ENCODE peak calls at places on chromosomes 11 and 22, in eight cellular contexts. X is breast epithelium, B is lung, G is fibroblast of lung, V is spleen, U is heart right ventricle, D is transverse colon, Z is psoas muscle. J is an unnamed sample.

GRCh38 chr11:10669258-10670033 is 24.1 kb downstream of the IRAG1 start:
- DNase-seq in B (no peak), V (no peak), U (no peak), G (peak; percentile 62), Z (no peak), D (no peak), X (no peak), J (no peak)

GRCh38 chr22:47598864-47599263 is 836.4 kb downstream of the TBC1D22A start:
- DNase-seq in B (no peak), Z (no peak), G (no peak), U (no peak), X (no peak), D (no peak), V (no peak), J (no peak)

GRCh38 chr22:19545935-19546207 is 21.7 kb upstream of the CLDN5 start:
- DNase-seq in D (no peak), G (no peak), B (no peak), U (no peak), V (no peak), Z (no peak), X (no peak), J (no peak)

GRCh38 chr22:48592931-48593330 is 1234.7 kb downstream of the BRD1 start:
- DNase-seq in V (no peak), U (no peak), X (no peak), B (no peak), G (no peak), Z (peak; percentile 26), D (no peak), J (no peak)

GRCh38 chr11:58731819-58732218 is at the start of gene GLYAT:
- DNase-seq in U (no peak), D (no peak), B (no peak), G (no peak), V (no peak), X (no peak), Z (no peak), J (no peak)

GRCh38 chr11:113234888-113235287 is 79.5 kb upstream of the TTC12 start:
- DNase-seq in U (no peak), G (no peak), B (no peak), Z (no peak), D (no peak), V (no peak), X (no peak), J (no peak)

GRCh38 chr22:27386186-27386585 is 415.4 kb downstream of the MN1 start:
- DNase-seq in G (no peak), X (no peak), V (no peak), Z (no peak), B (no peak), U (no peak), D (no peak), J (no peak)

GRCh38 chr11:117199061-117199915 is at the start of gene TAGLN:
- DNase-seq in X (peak; percentile 96), Z (peak; percentile 85), V (no peak), B (peak; percentile 64), U (peak; percentile 78), G (peak; percentile 97), D (peak; percentile 76), J (no peak)

GRCh38 chr11:10042699-10043098 is 251.3 kb downstream of the SBF2 start:
- DNase-seq in B (no peak), D (no peak), U (no peak), Z (no peak), G (peak; percentile 25), V (no peak), X (no peak), J (no peak)

GRCh38 chr11:64501500-64502427 is 89.3 kb upstream of the SLC22A12 start:
- DNase-seq in D (peak; percentile 79), Z (no peak), X (no peak), U (no peak), V (no peak), B (no peak), G (no peak), J (no peak)

GRCh38 chr11:134932761-134933160 is 520.7 kb upstream of the B3GAT1 start:
- DNase-seq in V (no peak), X (no peak), Z (no peak), U (peak; percentile 29), D (no peak), G (no peak), B (no peak), J (no peak)

GRCh38 chr11:92154611-92155010 is 70.0 kb upstream of the FAT3 start:
- DNase-seq in D (no peak), V (no peak), Z (no peak), U (no peak), X (no peak), G (no peak), B (no peak), J (no peak)

GRCh38 chr22:30397656-30398635 is 1.1 kb downstream of the SEC14L2 start:
- DNase-seq in G (no peak), X (no peak), Z (no peak), V (no peak), B (no peak), U (no peak), D (no peak), J (no peak)

GRCh38 chr11:31810779-31811647 is at the start of gene PAX6:
- DNase-seq in U (no peak), D (peak; percentile 22), Z (peak; percentile 50), X (no peak), V (peak; percentile 80), B (peak; percentile 43), G (peak; percentile 100), J (no peak)

GRCh38 chr22:29151316-29151715 is 54.4 kb upstream of the EMID1 start:
- DNase-seq in X (no peak), U (no peak), Z (peak; percentile 22), V (no peak), B (no peak), G (no peak), D (no peak), J (no peak)

GRCh38 chr11:17641792-17642350 is 77.5 kb upstream of the MYOD1 start:
- DNase-seq in U (no peak), V (no peak), X (no peak), Z (no peak), G (no peak), D (no peak), B (no peak), J (no peak)

GRCh38 chr11:35367491-35367890 is 51.9 kb downstream of the SLC1A2 start:
- DNase-seq in B (no peak), X (no peak), Z (no peak), D (no peak), G (peak; percentile 82), U (no peak), V (no peak), J (no peak)

DNA sequence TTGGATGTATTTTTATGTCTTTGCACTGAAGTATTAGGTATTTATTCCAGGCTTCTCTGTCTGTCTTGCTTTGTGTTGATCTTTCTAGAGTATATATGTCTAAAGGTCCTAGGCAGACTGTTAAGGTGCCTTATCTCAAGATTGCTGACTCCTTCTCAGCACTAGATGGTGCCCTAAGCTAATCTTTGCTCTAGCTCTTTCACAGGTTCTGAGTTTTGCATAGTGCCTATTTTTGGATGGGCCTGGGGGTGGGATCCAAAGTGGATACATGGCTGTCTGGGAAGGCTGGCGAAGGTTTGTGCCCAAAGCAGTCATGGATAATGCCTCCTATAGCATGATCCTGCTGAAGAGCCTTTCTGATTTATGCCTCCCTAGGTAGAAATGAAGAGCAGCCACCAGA is 154.9 kb downstream of the TRPC6 start:
- DNase-seq in X (no peak), B (no peak), V (no peak), Z (no peak), G (peak; percentile 14), D (no peak), U (no peak), J (no peak)
- TF ChIP-seq CTCF in X (no peak), B (no peak), V (no peak), Z (no peak), G (peak; percentile 57), D (peak; percentile 36), U (no peak), J (peak; percentile 20)

DNA sequence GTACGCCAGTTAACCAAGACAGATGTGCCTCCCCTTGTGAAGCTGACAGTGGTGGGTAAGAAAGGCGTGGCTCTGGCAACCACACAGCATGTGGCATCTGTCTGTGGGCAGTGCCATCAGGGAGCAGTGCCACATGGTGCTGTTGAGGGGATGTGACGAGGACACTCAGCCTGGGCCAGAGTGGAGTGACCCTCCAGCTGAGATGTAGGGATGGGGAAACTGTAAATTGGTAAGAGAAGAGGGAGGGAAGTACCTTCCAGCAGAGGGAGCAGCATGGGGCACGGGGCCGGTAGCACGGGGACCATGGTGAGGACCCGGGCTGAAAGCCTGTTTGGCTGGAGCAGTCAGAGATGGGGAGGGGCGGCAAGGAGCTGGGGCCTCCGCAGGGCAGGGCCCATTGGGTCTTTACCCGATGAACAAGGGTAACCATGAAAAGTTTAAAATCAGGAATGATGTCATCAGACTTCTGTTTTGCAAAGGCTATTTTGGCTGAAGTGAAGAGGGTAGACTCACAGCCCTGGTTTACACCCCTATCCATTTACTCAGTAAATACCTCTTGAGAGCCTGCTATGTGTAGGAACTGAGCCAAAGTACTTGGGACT is 10.4 kb downstream of the TMPRSS6 start:
- DNase-seq in U (no peak), B (no peak), G (peak; percentile 2), V (no peak), Z (no peak), D (no peak), X (no peak), J (no peak)
- H3K4me3 ChIP-seq in U (no peak overlapping the region), B (no peak overlapping the region), G (no peak overlapping the region), V (no peak overlapping the region), Z (no peak overlapping the region), D (no peak overlapping the region), X (no peak overlapping the region), J (no peak overlapping the region)

DNA sequence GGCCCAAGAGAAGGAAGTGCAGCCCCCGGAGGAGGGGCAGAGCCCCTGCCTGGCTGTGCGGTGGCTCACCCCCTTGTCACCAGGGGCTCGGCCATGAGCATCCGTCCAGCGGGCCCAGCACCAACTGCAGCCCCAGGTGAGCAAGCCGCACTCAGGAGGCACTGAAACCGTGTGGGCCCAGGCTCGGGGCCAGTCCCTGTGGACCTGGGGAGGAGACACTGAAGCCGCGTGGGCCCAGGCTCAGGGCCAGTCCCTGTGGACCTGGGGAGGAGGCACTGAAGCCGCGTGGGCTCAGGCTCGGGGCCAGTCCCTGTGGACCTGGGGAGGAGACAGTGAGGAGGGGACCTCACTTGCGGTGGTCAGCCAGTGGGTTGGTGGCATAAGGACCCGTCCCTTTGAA is 13.9 kb downstream of the LSP1 start:
- DNase-seq in X (no peak), V (peak; percentile 70), U (peak; percentile 9), B (no peak), D (no peak), Z (peak; percentile 52), G (no peak), J (no peak)
- H3K4me1 ChIP-seq in X (peaks cover 17% of the 10 kb centered on the region), V (peaks cover 85% of the 10 kb centered on the region), U (peaks cover 15% of the 10 kb centered on the region), B (peaks cover 16% of the 10 kb centered on the region), D (peaks cover 25% of the 10 kb centered on the region), Z (peaks cover 22% of the 10 kb centered on the region), G (peaks cover 9% of the 10 kb centered on the region), J (peaks cover 42% of the 10 kb centered on the region)

DNA sequence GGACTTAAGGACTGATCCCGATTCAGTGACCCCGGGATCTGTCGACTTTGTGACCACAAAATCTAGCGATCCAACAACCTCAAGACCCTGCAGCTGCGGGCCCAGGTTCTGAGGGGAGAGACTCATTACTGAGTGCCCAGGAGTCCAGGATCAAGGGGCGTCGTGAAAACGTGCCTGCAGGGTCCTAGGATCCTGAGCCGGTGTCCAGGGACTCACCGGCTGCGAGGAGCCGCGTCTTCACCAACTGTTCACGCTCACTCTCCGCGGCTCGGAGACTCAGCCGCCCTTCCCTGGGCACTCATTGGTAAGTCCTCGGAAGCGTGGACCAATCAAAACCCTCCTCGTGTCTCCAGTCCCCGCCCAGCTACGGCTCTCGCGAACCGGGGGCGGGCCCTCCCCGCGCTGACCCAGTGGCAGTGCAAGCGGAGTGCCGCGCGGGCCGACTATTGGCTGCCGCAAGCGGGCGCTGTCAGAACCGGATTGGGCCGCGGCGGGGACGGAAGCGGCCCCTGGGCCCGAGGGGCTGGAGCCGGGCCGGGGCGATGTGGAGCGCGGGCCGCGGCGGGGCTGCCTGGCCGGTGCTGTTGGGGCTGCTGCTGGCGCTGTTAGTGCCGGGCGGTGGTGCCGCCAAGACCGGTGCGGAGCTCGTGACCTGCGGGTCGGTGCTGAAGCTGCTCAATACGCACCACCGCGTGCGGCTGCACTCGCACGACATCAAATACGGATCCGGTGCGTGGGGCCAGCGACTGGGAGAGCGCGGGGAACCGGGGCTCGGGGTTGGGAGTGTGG is at the start of gene SDF2L1:
- DNase-seq in Z (peak; percentile 99), B (peak; percentile 98), D (peak; percentile 99), U (peak; percentile 98), X (peak; percentile 99), G (peak; percentile 99), V (peak; percentile 99), J (peak; percentile 94)
- TF ChIP-seq CTCF in Z (no peak), B (peak; percentile 15), D (no peak), U (peak; percentile 35), X (no peak), G (no peak), V (peak; percentile 40), J (peak; percentile 66)

J was measured in esophagus squamous epithelium.